ENCODE peak calls at places on chromosome 18, in five cellular contexts. N is upper lobe of right lung; D is heart left ventricle; Y is effector CD8-positive, alpha-beta T cell; K is renal cortical epithelial cell. W is an unnamed sample.

GRCh38 chr18:4060427-4061281 is 394.5 kb downstream of the DLGAP1 start:
- DNase-seq in N (no peak), D (no peak), Y (no peak), K (no peak), W (no peak)

GRCh38 chr18:8704361-8705279 is 736 bp upstream of the MTCL1 start:
- DNase-seq in Y (peak), D (peak), K (peak), N (peak), W (peak)

GRCh38 chr18:36432880-36433279 is 135.4 kb downstream of the FHOD3 start:
- DNase-seq in D (no peak), K (no peak), N (no peak), Y (no peak), W (no peak)

GRCh38 chr18:72830109-72830508 is 37.7 kb downstream of the NETO1 start:
- DNase-seq in K (peak), N (no peak), Y (no peak), D (peak), W (no peak)

GRCh38 chr18:54960197-54960596 is 936 bp upstream of the CCDC68 start:
- DNase-seq in D (no peak), N (no peak), Y (no peak), K (no peak), W (no peak)

GRCh38 chr18:23231340-23232021 is 96.2 kb downstream of the CABLES1 start:
- DNase-seq in K (peak), N (no peak), D (no peak), Y (peak), W (peak)

GRCh38 chr18:28189400-28190239 is 12.7 kb upstream of the CDH2 start:
- DNase-seq in K (peak), D (no peak), N (no peak), Y (no peak), W (no peak)

GRCh38 chr18:26003391-26003790 is 87.0 kb downstream of the SS18 start:
- DNase-seq in K (peak), N (no peak), Y (no peak), D (no peak), W (no peak)

GRCh38 chr18:74234326-74235171 is 57.2 kb downstream of the CYB5A start:
- DNase-seq in D (no peak), N (no peak), Y (no peak), K (peak), W (no peak)

GRCh38 chr18:32308493-32309120 is 118.8 kb downstream of the MEP1B start:
- DNase-seq in N (no peak), K (peak), D (no peak), Y (no peak), W (no peak)

GRCh38 chr18:42114310-42114943 is 159.4 kb downstream of the PIK3C3 start:
- DNase-seq in Y (peak), N (no peak), K (peak), D (no peak), W (peak)

GRCh38 chr18:32096936-32097335 is 5.3 kb downstream of the RNF138 start:
- DNase-seq in N (no peak), Y (no peak), K (no peak), D (no peak), W (no peak)

GRCh38 chr18:36295880-36296301 is 1.6 kb upstream of the FHOD3 start:
- DNase-seq in K (no peak), N (no peak), Y (no peak), D (no peak), W (no peak)

GRCh38 chr18:53941601-53942335 is 282.7 kb downstream of the MBD2 start:
- DNase-seq in D (no peak), N (no peak), K (peak), Y (no peak), W (no peak)

GRCh38 chr18:67373636-67374035 is 142.9 kb downstream of the DSEL start:
- DNase-seq in K (no peak), D (no peak), Y (no peak), N (no peak), W (no peak)

GRCh38 chr18:37547196-37547595 is 18.4 kb downstream of the CELF4 start:
- DNase-seq in Y (no peak), D (no peak), N (peak), K (no peak), W (no peak)

GRCh38 chr18:51278045-51278649 is 80.7 kb upstream of the MEX3C start:
- DNase-seq in K (peak), D (no peak), N (no peak), Y (no peak), W (no peak)

GRCh38 chr18:159037-159652 is 788 bp downstream of the USP14 start:
- DNase-seq in N (no peak), Y (no peak), D (no peak), K (peak), W (no peak)

GRCh38 chr18:55588001-55588875 is at the start of gene TCF4:
- DNase-seq in Y (peak), K (peak), D (peak), N (peak), W (peak)

GRCh38 chr18:74219056-74219455 is 70.7 kb downstream of the TIMM21 start:
- DNase-seq in K (no peak), D (no peak), Y (no peak), N (no peak), W (no peak)

GRCh38 chr18:60686142-60686541 is 313.6 kb upstream of the MC4R start:
- DNase-seq in N (no peak), K (no peak), Y (no peak), D (no peak), W (no peak)

GRCh38 chr18:72086421-72086820 is 457.7 kb downstream of the CBLN2 start:
- DNase-seq in Y (no peak), D (no peak), N (no peak), K (peak), W (no peak)

GRCh38 chr18:78781601-78781960 is 198.0 kb upstream of the SALL3 start:
- DNase-seq in Y (no peak), N (no peak), K (no peak), D (peak), W (no peak)

GRCh38 chr18:29523371-29523770 is 1346.4 kb upstream of the CDH2 start:
- DNase-seq in K (no peak), Y (no peak), N (no peak), D (no peak), W (no peak)